ENCODE peak calls at places on chromosome 12, in five cellular contexts. T is thyroid gland, K is kidney epithelial cell, B is right lobe of liver, N is AG10803. I is an unnamed sample.

GRCh38 chr12:121279507-121279915 is 17.0 kb downstream of the CAMKK2 start:
- DNase-seq in T (peak; percentile 54), K (no peak), B (no peak), N (peak; percentile 21), I (no peak)

GRCh38 chr12:59084758-59085383 is 164.6 kb upstream of the LRIG3 start:
- DNase-seq in T (peak; percentile 18), K (no peak), B (no peak), N (peak; percentile 91), I (peak; percentile 93)

GRCh38 chr12:130633771-130634170 is 82.3 kb downstream of the RIMBP2 start:
- DNase-seq in T (peak; percentile 7), K (no peak), B (no peak), N (no peak), I (no peak)

GRCh38 chr12:30925607-30926242 is 823 bp upstream of the TSPAN11 start:
- DNase-seq in T (no peak), K (no peak), B (no peak), N (no peak), I (no peak)

GRCh38 chr12:22173154-22173553 is 127.1 kb downstream of the CMAS start:
- DNase-seq in T (no peak), K (no peak), B (no peak), N (no peak), I (no peak)

GRCh38 chr12:103840399-103840880 is 594 bp downstream of the NT5DC3 start:
- DNase-seq in T (peak; percentile 14), K (no peak), B (peak; percentile 60), N (no peak), I (peak; percentile 31)

GRCh38 chr12:112852127-112852526 is 54.6 kb upstream of the OAS1 start:
- DNase-seq in T (no peak), K (no peak), B (no peak), N (no peak), I (no peak)

GRCh38 chr12:52089491-52089890 is 10.0 kb downstream of the SMIM41 start:
- DNase-seq in T (no peak), K (no peak), B (no peak), N (no peak), I (no peak)

GRCh38 chr12:11706509-11707331 is 57.2 kb downstream of the ETV6 start:
- DNase-seq in T (peak; percentile 61), K (no peak), B (no peak), N (no peak), I (no peak)

GRCh38 chr12:114729731-114730130 is 45.8 kb upstream of the TBX3 start:
- DNase-seq in T (no peak), K (no peak), B (no peak), N (peak; percentile 66), I (peak; percentile 38)

GRCh38 chr12:65798903-65799302 is 25.4 kb upstream of the HMGA2 start:
- DNase-seq in T (no peak), K (no peak), B (no peak), N (no peak), I (no peak)

GRCh38 chr12:13465641-13466040 is 269.1 kb downstream of the EMP1 start:
- DNase-seq in T (no peak), K (no peak), B (no peak), N (peak; percentile 48), I (no peak)

GRCh38 chr12:90621927-90622326 is 333.0 kb downstream of the CCER1 start:
- DNase-seq in T (no peak), K (no peak), B (no peak), N (peak; percentile 32), I (peak; percentile 41)

GRCh38 chr12:30989754-30990153 is 63.2 kb downstream of the TSPAN11 start:
- DNase-seq in T (no peak), K (no peak), B (no peak), N (no peak), I (no peak)

GRCh38 chr12:45257185-45257585 is 41.3 kb downstream of the ANO6 start:
- DNase-seq in T (no peak), K (no peak), B (no peak), N (no peak), I (no peak)

GRCh38 chr12:96308881-96309280 is 91.4 kb downstream of the CDK17 start:
- DNase-seq in T (no peak), K (no peak), B (no peak), N (peak; percentile 64), I (peak; percentile 56)

GRCh38 chr12:59500915-59501314 is 94.9 kb upstream of the SLC16A7 start:
- DNase-seq in T (no peak), K (peak; percentile 12), B (no peak), N (no peak), I (no peak)

GRCh38 chr12:65200007-65200665 is 30.8 kb downstream of the LEMD3 start:
- DNase-seq in T (no peak), K (no peak), B (no peak), N (no peak), I (peak; percentile 44)

GRCh38 chr12:49364989-49365388 is 2.3 kb upstream of the SPATS2 start:
- DNase-seq in T (no peak), K (no peak), B (no peak), N (peak; percentile 63), I (peak; percentile 75)

GRCh38 chr12:76268267-76268666 is 79.9 kb downstream of the BBS10 start:
- DNase-seq in T (no peak), K (no peak), B (no peak), N (no peak), I (peak; percentile 42)

GRCh38 chr12:106586535-106586802 is 3.7 kb downstream of the RFX4 start:
- DNase-seq in T (no peak), K (no peak), B (no peak), N (no peak), I (no peak)

GRCh38 chr12:105418232-105418631 is 87.7 kb downstream of the C12orf75 start:
- DNase-seq in T (peak; percentile 33), K (peak; percentile 93), B (no peak), N (peak; percentile 99), I (peak; percentile 77)

GRCh38 chr12:66060361-66060907 is 70.1 kb downstream of the LLPH start:
- DNase-seq in T (no peak), K (no peak), B (no peak), N (no peak), I (no peak)

GRCh38 chr12:26090853-26091510 is 33.9 kb downstream of the BHLHE41 start:
- DNase-seq in T (no peak), K (peak; percentile 50), B (no peak), N (peak; percentile 26), I (peak; percentile 14)

GRCh38 chr12:104057771-104058197 is 6.5 kb upstream of the HCFC2 start:
- DNase-seq in T (no peak), K (no peak), B (no peak), N (no peak), I (peak; percentile 41)

GRCh38 chr12:5428332-5429221 is 3.3 kb upstream of the NTF3 start:
- DNase-seq in T (no peak), K (no peak), B (no peak), N (peak; percentile 60), I (no peak)

GRCh38 chr12:5432011-5432400 is at the start of gene NTF3:
- DNase-seq in T (no peak), K (no peak), B (no peak), N (peak; percentile 73), I (no peak)

GRCh38 chr12:5429741-5430557 is 2.0 kb upstream of the NTF3 start:
- DNase-seq in T (no peak), K (no peak), B (no peak), N (no peak), I (no peak)

GRCh38 chr12:5433081-5433839 is 1.4 kb downstream of the NTF3 start:
- DNase-seq in T (no peak), K (no peak), B (peak; percentile 80), N (peak; percentile 45), I (no peak)

GRCh38 chr12:5430639-5431603 is 987 bp upstream of the NTF3 start:
- DNase-seq in T (no peak), K (no peak), B (no peak), N (no peak), I (no peak)
- H3K4me3 ChIP-seq in T (no peak overlapping the region), K (peak overlapping the region; percentile 28), B (peak overlapping the region; percentile 53), N (peak overlapping the region; percentile 95), I (peak overlapping the region; percentile 23)

GRCh38 chr12:118330421-118331018 is 42.2 kb downstream of the TAOK3 start:
- DNase-seq in T (no peak), K (no peak), B (no peak), N (peak; percentile 53), I (peak; percentile 23)

GRCh38 chr12:118328486-118329340 is 44.0 kb downstream of the TAOK3 start:
- DNase-seq in T (no peak), K (no peak), B (no peak), N (no peak), I (no peak)

GRCh38 chr12:118332511-118332910 is 40.2 kb downstream of the TAOK3 start:
- DNase-seq in T (no peak), K (no peak), B (no peak), N (no peak), I (no peak)

GRCh38 chr12:118326971-118327370 is 45.7 kb downstream of the TAOK3 start:
- DNase-seq in T (no peak), K (no peak), B (no peak), N (peak; percentile 39), I (no peak)

GRCh38 chr12:118327381-118327780 is 45.3 kb downstream of the TAOK3 start:
- DNase-seq in T (no peak), K (no peak), B (no peak), N (no peak), I (no peak)
- TF ChIP-seq CTCF in T (no peak), K (no peak), B (no peak), N (no peak), I (no peak)

GRCh38 chr12:32501835-32502333 is 102.5 kb downstream of the FGD4 start:
- DNase-seq in T (peak; percentile 4), K (peak; percentile 80), B (no peak), N (peak; percentile 82), I (peak; percentile 79)
- H3K4me3 ChIP-seq in T (no peak overlapping the region), K (no peak overlapping the region), B (peak overlapping the region; percentile 47), N (peak overlapping the region; percentile 17), I (peak overlapping the region; percentile 16)

GRCh38 chr12:133129368-133130037 is 571 bp downstream of the ZNF891 start:
- DNase-seq in T (peak; percentile 12), K (no peak), B (no peak), N (peak; percentile 14), I (no peak)

GRCh38 chr12:133135747-133136146 is 5.3 kb downstream of the ZNF10 start:
- DNase-seq in T (no peak), K (no peak), B (no peak), N (no peak), I (no peak)

GRCh38 chr12:133130808-133131128 is 341 bp downstream of the ZNF10 start:
- DNase-seq in T (peak; percentile 60), K (no peak), B (peak; percentile 59), N (no peak), I (no peak)

GRCh38 chr12:133124674-133125073 is 5.4 kb downstream of the ZNF891 start:
- DNase-seq in T (no peak), K (no peak), B (no peak), N (no peak), I (no peak)

DNA sequence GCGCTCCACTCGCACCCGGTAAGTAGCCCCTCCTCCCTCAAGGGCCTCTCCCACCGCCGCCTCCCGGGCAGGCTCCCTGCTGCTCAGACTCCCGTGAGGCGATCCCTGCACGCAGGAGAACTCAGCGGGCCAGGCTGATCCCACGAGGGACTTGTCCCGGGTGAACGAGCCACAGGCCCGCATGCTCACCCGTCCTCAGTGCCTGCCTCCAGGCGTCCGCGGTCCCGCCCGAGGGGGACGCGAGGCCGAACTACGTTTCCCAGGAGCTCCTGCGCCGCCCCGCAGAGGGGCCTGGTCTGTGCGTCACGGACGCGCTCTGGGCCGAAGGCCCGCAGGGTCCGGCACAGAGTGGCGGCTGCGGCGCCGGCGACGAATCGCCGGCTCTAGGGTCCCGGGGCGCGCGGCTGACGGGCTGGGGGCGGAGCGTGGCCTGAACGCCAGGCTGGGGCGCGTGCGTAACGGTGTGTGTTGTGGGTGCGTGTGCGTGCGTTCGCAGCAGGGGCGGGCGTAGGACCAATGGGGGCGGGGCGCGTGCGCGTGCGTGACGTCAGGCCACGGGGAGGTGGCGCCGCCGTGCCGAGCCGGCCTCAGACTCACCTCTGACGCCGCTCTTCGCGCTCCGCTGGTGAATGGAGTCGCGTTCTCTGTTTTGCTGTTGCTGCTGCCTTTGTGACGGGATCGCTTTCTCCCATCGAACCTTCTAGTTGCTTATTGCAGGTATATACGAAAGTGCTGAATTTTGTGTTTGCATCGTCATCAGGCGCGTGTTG is at the start of the genes ZNF10 and ZNF891:
- DNase-seq in T (peak; percentile 96), K (peak; percentile 65), B (peak; percentile 98), N (peak; percentile 96), I (peak; percentile 98)
- TF ChIP-seq CTCF in T (no peak), K (no peak), B (no peak), N (no peak), I (no peak)

I was measured in astrocyte of the spinal cord.